ENCODE peak calls at places on chromosomes 6 and 20, in eight cellular contexts. Q, E, I, Y, L, M, S and W are unnamed samples.

GRCh38 chr6:29589423-29590048 is 4.6 kb downstream of the OR2H2 start:
- DNase-seq in Y (peak; percentile 33), M (peak; percentile 43), S (peak; percentile 27), I (no peak), Q (no peak), L (peak; percentile 58), E (no peak), W (no peak)

GRCh38 chr6:85124472-85125428 is 325.1 kb upstream of the NT5E start:
- DNase-seq in L (no peak), M (no peak), E (no peak), Y (no peak), S (no peak), Q (no peak), I (no peak), W (no peak)

GRCh38 chr6:167703347-167703746 is 123.4 kb upstream of the AFDN start:
- DNase-seq in Q (no peak), M (no peak), I (peak; percentile 37), L (no peak), S (no peak), E (no peak), Y (no peak), W (no peak)

GRCh38 chr6:7051780-7052440 is 55.9 kb upstream of the RREB1 start:
- DNase-seq in E (peak; percentile 40), Q (peak; percentile 80), S (peak; percentile 47), L (peak; percentile 16), Y (peak; percentile 74), M (peak; percentile 30), I (peak; percentile 86), W (no peak)

GRCh38 chr6:168061269-168062210 is 17.5 kb downstream of the FRMD1 start:
- DNase-seq in E (no peak), Y (peak; percentile 59), I (no peak), Q (no peak), S (no peak), L (no peak), M (no peak), W (no peak)

GRCh38 chr6:75546401-75546800 is 52.8 kb upstream of the FILIP1 start:
- DNase-seq in Y (no peak), E (no peak), S (no peak), M (no peak), L (peak; percentile 66), I (no peak), Q (no peak), W (no peak)

GRCh38 chr6:3869632-3870527 is 20.7 kb downstream of the FAM50B start:
- DNase-seq in L (no peak), S (no peak), Q (no peak), I (no peak), M (no peak), E (no peak), Y (peak; percentile 19), W (no peak)

GRCh38 chr20:41316602-41317535 is 662 bp downstream of the ZHX3 start:
- DNase-seq in Q (peak; percentile 85), S (peak; percentile 84), M (peak; percentile 86), I (peak; percentile 91), E (peak; percentile 51), Y (peak; percentile 84), L (peak; percentile 81), W (peak; percentile 94)

GRCh38 chr6:159594750-159595117 is 98.3 kb downstream of the SOD2 start:
- DNase-seq in M (no peak), I (no peak), S (no peak), E (no peak), Y (no peak), L (peak; percentile 55), Q (no peak), W (no peak)

GRCh38 chr6:35165630-35166071 is 24.5 kb upstream of the TCP11 start:
- DNase-seq in L (no peak), Q (no peak), Y (peak; percentile 26), M (no peak), I (no peak), E (no peak), S (no peak), W (no peak)

GRCh38 chr6:37517411-37517812 is 17.7 kb upstream of the CCDC167 start:
- DNase-seq in L (no peak), Y (peak; percentile 31), I (no peak), M (no peak), Q (no peak), E (no peak), S (no peak), W (no peak)

GRCh38 chr20:45821942-45822341 is 5.2 kb downstream of the TNNC2 start:
- DNase-seq in Y (peak; percentile 66), Q (no peak), M (no peak), S (no peak), E (no peak), L (no peak), I (no peak), W (no peak)

GRCh38 chr20:20452254-20452676 is 84.4 kb downstream of the INSM1 start:
- DNase-seq in L (peak; percentile 42), Q (peak; percentile 65), E (no peak), Y (peak; percentile 54), M (peak; percentile 42), I (peak; percentile 71), S (peak; percentile 27), W (no peak)

GRCh38 chr6:30091577-30092381 is 16.2 kb upstream of the RNF39 start:
- DNase-seq in E (no peak), M (no peak), I (peak; percentile 83), Q (peak; percentile 79), Y (peak; percentile 64), L (peak; percentile 67), S (no peak), W (no peak)

GRCh38 chr6:82419859-82420258 is 56.2 kb downstream of the TPBG start:
- DNase-seq in E (no peak), I (no peak), Q (no peak), L (no peak), Y (no peak), S (no peak), M (no peak), W (no peak)

GRCh38 chr6:108744996-108745395 is 103.2 kb upstream of the ARMC2 start:
- DNase-seq in L (no peak), Y (no peak), I (no peak), Q (no peak), E (no peak), M (no peak), S (no peak), W (no peak)

GRCh38 chr6:133551847-133552331 is 310.7 kb downstream of the EYA4 start:
- DNase-seq in S (peak; percentile 24), Y (peak; percentile 11), Q (peak; percentile 66), L (peak; percentile 95), E (no peak), I (peak; percentile 64), M (peak; percentile 29), W (no peak)

GRCh38 chr6:44732243-44732642 is 344.7 kb downstream of the CDC5L start:
- DNase-seq in M (no peak), E (no peak), L (no peak), I (no peak), Y (no peak), S (no peak), Q (no peak), W (no peak)

GRCh38 chr6:44733146-44733545 is 345.6 kb downstream of the CDC5L start:
- DNase-seq in Y (no peak), S (no peak), L (no peak), I (no peak), E (no peak), Q (no peak), M (no peak), W (no peak)

GRCh38 chr6:44731485-44732095 is 344.1 kb downstream of the CDC5L start:
- DNase-seq in S (no peak), Q (no peak), L (no peak), M (no peak), Y (no peak), E (no peak), I (no peak), W (no peak)

GRCh38 chr6:44727651-44728630 is 340.4 kb downstream of the CDC5L start:
- DNase-seq in Q (no peak), L (no peak), S (no peak), Y (no peak), I (no peak), E (no peak), M (no peak), W (no peak)

DNA sequence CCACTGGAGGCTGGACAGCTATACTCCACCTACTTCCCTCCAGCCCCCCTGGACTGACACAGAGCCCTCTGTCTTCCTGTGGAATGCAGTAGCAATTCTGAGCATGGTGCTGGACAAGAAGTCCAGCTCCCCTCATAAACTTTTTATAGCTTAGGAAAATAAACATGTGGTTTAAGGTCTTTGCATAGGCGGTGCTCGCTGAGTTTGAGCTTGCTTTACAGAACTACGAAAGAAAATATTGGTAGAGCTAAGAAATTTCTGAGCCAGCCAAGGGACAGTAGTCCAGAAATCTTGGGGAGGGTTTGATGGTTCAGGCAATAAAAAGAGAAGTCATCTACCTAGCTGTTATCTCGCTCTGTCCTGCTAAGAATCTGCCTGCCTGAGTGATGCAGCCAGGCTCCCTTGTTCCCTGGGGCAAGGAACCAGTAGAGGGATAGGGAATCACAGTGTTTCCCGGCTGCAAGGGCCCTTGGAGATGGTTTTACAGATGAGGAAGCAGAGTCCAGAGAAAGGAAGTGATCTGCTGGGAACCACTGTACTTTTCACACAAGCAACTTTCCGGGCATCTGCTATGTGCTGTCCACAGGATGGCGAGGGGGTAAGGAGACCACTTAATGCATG is 343.4 kb downstream of the CDC5L start:
- DNase-seq in S (no peak), E (no peak), L (no peak), I (no peak), Q (no peak), M (no peak), Y (no peak), W (no peak)
- TF ChIP-seq CTCF in S (no peak), E (no peak), L (no peak), I (no peak), Q (no peak), M (no peak), Y (no peak), W (no peak)

GRCh38 chr6:98833101-98834059 is 994 bp upstream of the POU3F2 start:
- DNase-seq in L (peak; percentile 23), Q (peak; percentile 55), M (no peak), I (peak; percentile 73), S (no peak), E (peak; percentile 20), Y (no peak), W (no peak)
- TF ChIP-seq CTCF in L (no peak), Q (no peak), M (no peak), I (no peak), S (no peak), E (no peak), Y (no peak), W (no peak)

GRCh38 chr6:33015798-33016197 is 6.4 kb upstream of the HLA-DOA start:
- DNase-seq in I (no peak), E (no peak), Y (no peak), S (no peak), L (no peak), Q (no peak), M (no peak), W (no peak)
- TF ChIP-seq CTCF in I (no peak), E (no peak), Y (no peak), S (no peak), L (no peak), Q (no peak), M (no peak), W (no peak)

DNA sequence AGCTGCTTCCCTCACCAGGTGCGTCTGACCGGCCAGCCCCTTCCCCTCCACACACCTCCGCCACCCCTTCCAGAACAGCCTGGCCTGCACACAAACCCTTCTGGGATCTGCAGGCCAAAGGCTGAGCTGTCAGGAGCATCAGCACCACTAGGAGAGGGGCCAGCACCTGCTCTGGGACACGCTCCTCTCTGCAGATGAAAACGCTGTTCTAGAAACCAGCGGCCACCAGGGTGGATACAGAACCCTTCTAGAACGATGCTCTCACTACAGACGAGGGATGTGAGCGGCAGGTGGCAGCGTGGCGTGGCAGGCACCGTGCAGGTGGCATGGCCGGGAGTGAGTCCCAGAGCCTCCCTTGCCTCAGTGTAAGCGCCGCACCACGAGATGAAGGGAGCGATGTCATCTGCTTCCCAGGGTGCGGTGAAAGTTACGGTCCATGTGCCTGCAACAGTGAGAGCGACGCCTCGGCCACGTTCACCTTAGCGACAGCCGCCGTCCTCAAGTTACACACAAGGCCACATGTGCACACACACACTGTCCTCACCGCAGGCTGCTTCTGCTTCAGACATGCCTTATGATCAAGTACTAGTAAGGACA is 53.6 kb downstream of the TAF4 start:
- DNase-seq in E (no peak), I (no peak), L (no peak), Q (no peak), M (no peak), S (no peak), Y (no peak), W (peak; percentile 84)
- TF ChIP-seq CTCF in E (no peak), I (no peak), L (no peak), Q (no peak), M (no peak), S (no peak), Y (no peak), W (no peak)